ENCODE peak calls at places on chromosomes 1 and 21, in nine cellular contexts. F, E, B, N, I, S, C, Z and R are unnamed samples.
A peak's percentile ranks its signal among the peaks of the same experiment; 100 is the strongest.

GRCh38 chr1:1937061-1937460 is 18.0 kb upstream of the TMEM52 start:
- DNase-seq in I (no peak), N (no peak), Z (no peak), S (no peak), E (no peak), C (no peak), F (no peak), B (no peak), R (no peak)

GRCh38 chr1:12296623-12297022 is 66.8 kb downstream of the VPS13D start:
- DNase-seq in N (no peak), S (no peak), I (no peak), Z (no peak), F (no peak), E (no peak), C (no peak), B (no peak), R (peak; percentile 19)

GRCh38 chr1:18008116-18008515 is 99.5 kb upstream of the IGSF21 start:
- DNase-seq in S (no peak), E (no peak), B (no peak), I (no peak), N (no peak), Z (no peak), C (no peak), F (no peak), R (no peak)

GRCh38 chr21:36199021-36199420 is 42.4 kb downstream of the DOP1B start:
- DNase-seq in Z (no peak), C (no peak), E (no peak), N (no peak), B (no peak), I (no peak), F (no peak), S (no peak), R (no peak)

GRCh38 chr1:5850503-5850902 is 141.7 kb downstream of the NPHP4 start:
- DNase-seq in I (no peak), S (no peak), F (no peak), N (no peak), C (no peak), E (no peak), B (no peak), Z (no peak), R (no peak)

GRCh38 chr1:183273300-183273699 is 87.2 kb downstream of the LAMC2 start:
- DNase-seq in E (no peak), N (peak; percentile 28), S (no peak), I (no peak), B (no peak), F (no peak), C (no peak), Z (no peak), R (no peak)

GRCh38 chr1:42745851-42746250 is 5.8 kb upstream of the CLDN19 start:
- DNase-seq in Z (no peak), F (no peak), E (no peak), I (no peak), C (no peak), B (no peak), S (no peak), N (no peak), R (no peak)

GRCh38 chr1:208654241-208654640 is 410.1 kb upstream of the PLXNA2 start:
- DNase-seq in C (no peak), E (no peak), F (no peak), S (peak; percentile 42), I (no peak), N (peak; percentile 51), Z (no peak), B (no peak), R (no peak)

GRCh38 chr1:220335668-220336067 is 63.4 kb upstream of the RAB3GAP2 start:
- DNase-seq in E (peak; percentile 78), N (no peak), F (no peak), Z (no peak), B (no peak), I (no peak), S (no peak), C (no peak), R (no peak)

GRCh38 chr1:95582746-95583145 is 348.7 kb downstream of the RWDD3 start:
- DNase-seq in E (no peak), S (no peak), I (no peak), Z (no peak), B (no peak), F (no peak), C (no peak), N (no peak), R (no peak)

GRCh38 chr1:182965861-182966260 is 12.9 kb upstream of the SHCBP1L start:
- DNase-seq in F (no peak), I (no peak), S (no peak), E (no peak), N (no peak), B (no peak), C (no peak), Z (no peak), R (no peak)

GRCh38 chr1:152906023-152906565 is 2.3 kb upstream of the IVL start:
- DNase-seq in B (no peak), C (no peak), I (no peak), F (no peak), E (no peak), N (no peak), S (peak; percentile 48), Z (peak; percentile 47), R (peak; percentile 26)

GRCh38 chr1:165842363-165843129 is 15.1 kb downstream of the UCK2 start:
- DNase-seq in N (peak; percentile 55), B (peak; percentile 18), S (no peak), F (no peak), C (no peak), I (no peak), E (no peak), Z (no peak), R (no peak)

GRCh38 chr1:27581823-27582243 is 22.1 kb downstream of the AHDC1 start:
- DNase-seq in Z (no peak), B (peak; percentile 73), I (peak; percentile 56), E (no peak), C (peak; percentile 91), S (no peak), F (no peak), N (no peak), R (no peak)

GRCh38 chr1:226793620-226794276 is 54.7 kb upstream of the ITPKB start:
- DNase-seq in N (no peak), F (no peak), B (no peak), S (no peak), E (no peak), Z (no peak), C (no peak), I (no peak), R (no peak)

GRCh38 chr1:226788965-226789364 is 49.9 kb upstream of the ITPKB start:
- DNase-seq in S (no peak), B (no peak), I (no peak), Z (no peak), F (no peak), E (no peak), C (no peak), N (no peak), R (no peak)

GRCh38 chr1:226787638-226788037 is 48.6 kb upstream of the ITPKB start:
- DNase-seq in F (no peak), Z (no peak), C (no peak), E (no peak), B (no peak), N (no peak), S (no peak), I (no peak), R (no peak)

GRCh38 chr1:226790545-226791181 is 51.6 kb upstream of the ITPKB start:
- DNase-seq in B (no peak), F (no peak), Z (no peak), S (no peak), E (no peak), C (no peak), N (no peak), I (no peak), R (no peak)

GRCh38 chr1:226792368-226792767 is 53.3 kb upstream of the ITPKB start:
- DNase-seq in S (no peak), N (no peak), E (no peak), Z (no peak), I (no peak), C (no peak), F (no peak), B (no peak), R (no peak)
- H3K4me3 ChIP-seq in S (no peak overlapping the region), N (no peak overlapping the region), E (no peak overlapping the region), Z (no peak overlapping the region), I (no peak overlapping the region), C (no peak overlapping the region), F (no peak overlapping the region), B (no peak overlapping the region), R (no peak overlapping the region)

DNA sequence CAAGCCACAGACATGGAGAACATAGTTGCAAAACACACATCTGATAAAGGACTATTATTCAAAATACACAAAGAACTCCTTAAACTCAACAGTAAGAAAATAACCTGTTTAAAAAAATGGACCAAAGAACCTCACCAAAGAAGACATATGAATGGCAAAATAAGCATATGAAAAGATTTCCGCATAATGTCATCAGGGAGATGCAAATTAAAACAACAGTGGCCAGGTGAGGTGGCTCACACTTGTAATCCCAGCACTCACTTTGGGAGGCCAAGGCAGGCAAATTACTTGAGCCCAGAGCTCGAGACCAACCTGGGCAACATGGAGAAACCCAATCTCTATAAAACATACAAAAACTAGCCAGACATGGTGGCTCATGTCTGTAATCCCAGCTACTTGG is 50.4 kb downstream of the PRPF38A start:
- DNase-seq in B (no peak), I (no peak), N (no peak), Z (no peak), S (no peak), E (no peak), F (no peak), C (no peak), R (no peak)
- H3K4me3 ChIP-seq in B (no peak overlapping the region), I (no peak overlapping the region), N (no peak overlapping the region), Z (no peak overlapping the region), S (no peak overlapping the region), E (no peak overlapping the region), F (no peak overlapping the region), C (no peak overlapping the region), R (no peak overlapping the region)

GRCh38 chr1:47226121-47226977 is 5.7 kb downstream of the TAL1 start:
- DNase-seq in S (no peak), F (no peak), E (no peak), N (peak; percentile 65), I (no peak), C (no peak), B (no peak), Z (no peak), R (no peak)

GRCh38 chr1:47223921-47224675 is 7.9 kb downstream of the TAL1 start:
- DNase-seq in F (no peak), C (no peak), S (no peak), N (peak; percentile 52), I (no peak), E (no peak), B (no peak), Z (no peak), R (no peak)

GRCh38 chr1:47223174-47223920 is 8.7 kb downstream of the TAL1 start:
- DNase-seq in E (no peak), F (no peak), Z (no peak), B (no peak), C (no peak), S (no peak), N (peak; percentile 49), I (no peak), R (no peak)

GRCh38 chr1:47225430-47226100 is 6.5 kb downstream of the TAL1 start:
- DNase-seq in F (no peak), C (no peak), E (no peak), I (no peak), B (peak; percentile 27), N (peak; percentile 72), S (no peak), Z (no peak), R (no peak)

GRCh38 chr1:47224676-47225399 is 7.2 kb downstream of the TAL1 start:
- DNase-seq in S (no peak), Z (no peak), I (no peak), N (peak; percentile 74), C (no peak), F (no peak), B (no peak), E (no peak), R (no peak)
- H3K4me3 ChIP-seq in S (peak overlapping the region; percentile 37), Z (no peak overlapping the region), I (no peak overlapping the region), N (no peak overlapping the region), C (peak overlapping the region; percentile 24), F (no peak overlapping the region), B (peak overlapping the region; percentile 54), E (peak overlapping the region; percentile 36), R (no peak overlapping the region)

GRCh38 chr1:23864801-23865542 is 3.1 kb downstream of the FUCA1 start:
- DNase-seq in C (no peak), S (no peak), B (no peak), N (no peak), E (no peak), I (no peak), Z (no peak), F (no peak), R (no peak)
- H3K4me3 ChIP-seq in C (no peak overlapping the region), S (no peak overlapping the region), B (no peak overlapping the region), N (no peak overlapping the region), E (no peak overlapping the region), I (no peak overlapping the region), Z (no peak overlapping the region), F (no peak overlapping the region), R (no peak overlapping the region)